ENCODE peak calls at places on chromosomes 12 and 14, in six cellular contexts. C is prostate gland; B is CD4-positive, alpha-beta memory T cell; S is Karpas-422; J is astrocyte; Q is fibroblast of lung. E is an unnamed sample. For H3K27me3, the result is how much of the 10 kb centered on the place peaks cover.

GRCh38 chr12:71236133-71236660 is 78.4 kb upstream of the TSPAN8 start:
- DNase-seq in C (no peak), B (no peak), S (no peak), J (no peak), Q (no peak), E (no peak)

GRCh38 chr12:57511588-57512325 is 8.6 kb downstream of the DDIT3 start:
- DNase-seq in C (no peak), B (no peak), S (no peak), J (no peak), Q (no peak), E (no peak)

GRCh38 chr14:75334191-75335051 is 55.8 kb downstream of the FOS start:
- DNase-seq in C (no peak), B (peak), S (no peak), J (no peak), Q (no peak), E (no peak)

GRCh38 chr12:105100998-105101397 is 6.5 kb upstream of the WASHC4 start:
- DNase-seq in C (no peak), B (no peak), S (no peak), J (no peak), Q (no peak), E (no peak)

GRCh38 chr14:65334765-65335411 is 77.6 kb upstream of the FUT8 start:
- DNase-seq in C (no peak), B (no peak), S (no peak), J (no peak), Q (no peak), E (no peak)

GRCh38 chr12:92444763-92445162 is 258.0 kb upstream of the PLEKHG7 start:
- DNase-seq in C (no peak), B (no peak), S (peak), J (no peak), Q (no peak), E (no peak)

GRCh38 chr12:103858953-103859601 is 18.0 kb upstream of the NT5DC3 start:
- DNase-seq in C (peak), B (no peak), S (no peak), J (peak), Q (peak), E (peak)

GRCh38 chr12:131033486-131033885 is 79.8 kb downstream of the ADGRD1 start:
- DNase-seq in C (no peak), B (no peak), S (no peak), J (no peak), Q (no peak), E (no peak)

GRCh38 chr12:92703777-92704176 is 988 bp downstream of the PLEKHG7 start:
- DNase-seq in C (no peak), B (no peak), S (no peak), J (no peak), Q (no peak), E (no peak)

GRCh38 chr12:53219116-53219955 is 12.3 kb upstream of the ITGB7 start:
- DNase-seq in C (no peak), B (peak), S (peak), J (peak), Q (peak), E (peak)

DNA sequence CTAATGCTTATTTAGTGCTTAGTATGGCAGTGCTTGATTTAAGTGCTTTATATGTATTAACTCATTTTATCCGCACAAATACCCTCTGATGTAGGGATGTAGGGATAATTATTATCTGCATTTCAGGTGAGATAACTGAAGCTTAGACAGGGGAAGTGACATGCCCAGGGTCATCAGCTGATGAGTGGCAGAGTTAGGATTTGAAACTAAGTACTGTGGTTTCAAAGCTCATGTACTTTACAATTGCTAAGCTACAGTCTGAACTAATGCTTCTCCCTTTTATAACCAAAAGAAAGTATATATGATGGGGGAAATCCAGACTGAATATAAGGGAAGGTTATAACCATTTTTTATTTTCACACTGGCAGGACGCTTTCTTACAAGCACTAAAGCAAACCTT is 229.6 kb upstream of the NAV3 start:
- DNase-seq in C (no peak), B (no peak), S (no peak), J (no peak), Q (no peak), E (no peak)
- H3K27me3 ChIP-seq in C (under half), B (under half), S (under half), J (under half), Q (under half), E (under half)

GRCh38 chr14:60510976-60511599 is 2.1 kb downstream of the SIX6 start:
- DNase-seq in C (no peak), B (no peak), S (no peak), J (no peak), Q (no peak), E (no peak)

GRCh38 chr14:60508363-60508706 is 611 bp upstream of the SIX6 start:
- DNase-seq in C (no peak), B (no peak), S (no peak), J (no peak), Q (no peak), E (no peak)

GRCh38 chr14:60508707-60509437 is at the start of gene SIX6:
- DNase-seq in C (no peak), B (no peak), S (no peak), J (peak), Q (peak), E (peak)

GRCh38 chr14:60509438-60510253 is 700 bp downstream of the SIX6 start:
- DNase-seq in C (no peak), B (no peak), S (no peak), J (no peak), Q (peak), E (no peak)

GRCh38 chr14:60510254-60510975 is 1.5 kb downstream of the SIX6 start:
- DNase-seq in C (no peak), B (no peak), S (no peak), J (no peak), Q (no peak), E (no peak)
- H3K27me3 ChIP-seq in C (under half), B (half or more), S (under half), J (half or more), Q (half or more), E (under half)

GRCh38 chr12:132593938-132594358 is 16.4 kb downstream of the LRCOL1 start:
- DNase-seq in C (peak), B (no peak), S (peak), J (peak), Q (peak), E (peak)

GRCh38 chr12:132596016-132596415 is 14.4 kb downstream of the LRCOL1 start:
- DNase-seq in C (no peak), B (no peak), S (no peak), J (peak), Q (peak), E (peak)

GRCh38 chr12:132595183-132595582 is 15.2 kb downstream of the LRCOL1 start:
- DNase-seq in C (no peak), B (no peak), S (no peak), J (no peak), Q (no peak), E (no peak)

GRCh38 chr12:132600048-132601032 is 10.0 kb downstream of the LRCOL1 start:
- DNase-seq in C (peak), B (peak), S (peak), J (peak), Q (peak), E (peak)

DNA sequence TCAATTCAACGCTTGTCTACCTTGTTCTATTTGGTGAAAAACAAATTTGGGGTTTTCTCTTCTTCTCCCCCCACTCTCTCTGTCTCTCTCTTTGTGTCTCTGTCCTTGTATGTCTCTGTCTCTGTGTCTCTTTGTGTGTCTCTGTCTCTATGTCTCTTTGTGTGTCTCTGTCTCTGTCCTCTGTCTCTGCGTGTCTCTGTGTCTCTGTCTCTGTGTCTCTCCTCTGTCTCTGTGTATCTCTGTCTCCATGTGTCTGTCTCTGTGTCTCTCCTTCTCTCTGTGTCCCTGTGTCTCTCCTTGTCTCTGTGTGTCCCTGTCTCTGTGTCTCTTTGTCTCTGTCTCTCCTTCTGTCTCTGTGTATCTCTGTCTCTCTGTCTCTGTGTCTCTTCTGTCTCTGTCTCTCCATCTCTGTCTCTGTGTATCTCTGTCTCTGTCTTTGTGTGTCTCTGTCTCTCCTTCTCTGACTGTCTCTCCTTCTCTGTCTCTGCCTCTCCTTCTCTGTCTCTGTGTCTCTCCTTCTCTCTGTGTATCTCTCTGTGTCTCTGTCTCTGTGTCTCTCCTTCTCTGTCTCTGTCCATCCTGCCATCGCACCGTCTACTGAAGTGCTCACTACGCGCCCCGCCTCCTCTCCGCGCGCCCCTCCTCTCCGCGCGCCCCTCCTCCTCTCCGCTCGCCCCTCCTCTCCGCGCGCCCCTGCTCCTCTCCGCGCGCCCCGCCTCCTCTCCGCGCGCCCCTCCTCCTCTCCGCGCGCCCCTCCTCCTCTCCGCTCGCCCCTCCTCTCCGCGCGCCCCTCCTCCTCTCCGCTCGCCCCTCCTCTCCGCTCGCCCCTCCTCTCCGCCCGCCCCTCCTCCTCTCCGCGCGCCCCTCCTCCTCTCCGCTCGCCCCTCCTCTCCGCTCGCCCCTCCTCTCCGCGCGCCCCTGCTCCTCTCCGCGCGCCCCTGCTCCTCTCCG is 12.8 kb downstream of the LRCOL1 start:
- DNase-seq in C (no peak), B (peak), S (peak), J (peak), Q (peak), E (peak)
- H3K27me3 ChIP-seq in C (under half), B (under half), S (under half), J (under half), Q (under half), E (under half)

DNA sequence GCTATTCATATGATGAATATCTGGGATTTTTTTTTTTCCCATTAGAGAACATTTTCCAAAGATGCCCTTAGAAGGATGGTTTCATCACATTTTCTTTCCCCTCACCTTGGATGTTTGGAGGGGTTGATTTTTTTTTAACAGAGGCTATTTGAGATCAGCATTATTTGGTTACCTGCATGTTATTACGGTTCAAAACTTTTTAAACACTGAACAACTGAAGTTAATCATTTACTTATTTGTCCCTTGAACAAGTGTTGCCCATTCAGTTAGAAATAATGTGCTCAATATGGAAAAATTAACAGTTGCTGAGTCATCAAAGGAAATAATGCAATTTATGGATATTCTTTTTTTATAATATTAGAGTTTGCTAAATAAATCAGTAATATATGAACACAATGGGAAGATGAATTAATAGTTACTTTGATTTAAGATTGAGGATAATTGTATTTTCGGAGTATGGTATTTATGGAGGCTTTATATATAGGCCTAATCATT is 26.7 kb downstream of the CNTN1 start:
- DNase-seq in C (no peak), B (no peak), S (no peak), J (no peak), Q (no peak), E (no peak)
- H3K27me3 ChIP-seq in C (under half), B (under half), S (under half), J (under half), Q (under half), E (under half)

GRCh38 chr12:113096675-113097461 is 38.7 kb downstream of the RASAL1 start:
- DNase-seq in C (no peak), B (no peak), S (no peak), J (no peak), Q (no peak), E (no peak)
- H3K27me3 ChIP-seq in C (under half), B (under half), S (under half), J (under half), Q (under half), E (under half)

DNA sequence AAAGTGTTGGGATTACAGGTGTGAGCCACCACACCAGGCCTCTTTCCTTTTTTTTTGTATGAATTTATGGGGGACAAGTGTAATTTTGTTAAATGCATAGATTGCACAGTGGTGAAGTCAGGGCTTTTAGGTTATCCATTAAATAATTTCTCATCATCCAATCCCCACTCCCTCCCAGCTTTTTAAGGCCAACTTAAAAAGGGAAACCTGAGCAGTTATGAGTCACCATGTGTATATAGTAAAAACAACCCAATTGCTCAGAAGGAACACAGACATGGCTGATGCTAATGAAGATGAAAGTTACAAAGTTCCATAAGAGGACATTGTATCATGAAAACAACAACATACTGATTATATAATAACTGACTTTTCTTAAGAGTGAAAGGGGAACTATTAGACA is 25.6 kb upstream of the ARID2 start:
- DNase-seq in C (no peak), B (no peak), S (no peak), J (peak), Q (peak), E (no peak)
- H3K27me3 ChIP-seq in C (under half), B (under half), S (under half), J (under half), Q (under half), E (under half)

DNA sequence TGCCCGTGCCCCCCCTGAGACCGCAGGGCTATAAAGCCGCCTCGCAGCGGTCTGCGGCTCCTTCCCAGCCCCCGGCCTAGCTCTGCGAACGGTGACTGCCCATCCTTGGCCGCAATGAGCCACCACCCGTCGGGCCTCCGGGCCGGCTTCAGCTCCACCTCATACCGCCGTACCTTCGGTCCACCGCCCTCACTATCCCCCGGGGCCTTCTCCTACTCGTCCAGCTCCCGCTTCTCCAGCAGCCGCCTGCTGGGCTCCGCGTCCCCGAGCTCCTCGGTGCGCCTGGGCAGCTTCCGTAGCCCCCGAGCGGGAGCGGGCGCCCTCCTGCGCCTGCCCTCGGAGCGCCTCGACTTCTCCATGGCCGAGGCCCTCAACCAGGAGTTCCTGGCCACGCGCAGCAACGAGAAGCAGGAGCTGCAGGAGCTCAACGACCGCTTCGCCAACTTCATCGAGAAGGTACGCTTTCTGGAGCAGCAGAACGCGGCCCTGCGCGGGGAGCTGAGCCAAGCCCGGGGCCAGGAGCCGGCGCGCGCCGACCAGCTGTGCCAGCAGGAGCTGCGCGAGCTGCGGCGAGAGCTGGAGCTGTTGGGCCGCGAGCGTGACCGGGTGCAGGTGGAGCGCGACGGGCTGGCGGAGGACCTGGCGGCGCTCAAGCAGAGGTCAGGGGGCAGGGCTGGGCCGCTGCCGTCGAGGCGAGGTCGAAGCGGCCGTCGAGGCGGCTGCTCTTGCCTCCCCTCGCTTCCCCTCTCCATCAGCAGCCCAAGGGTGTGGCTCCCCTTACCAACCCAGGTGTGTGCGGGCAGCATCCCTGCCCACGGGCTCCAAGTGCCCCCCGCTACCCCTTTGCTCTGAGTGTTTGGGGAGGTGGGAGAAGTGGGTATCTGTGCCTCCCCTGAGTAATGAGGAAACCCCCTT is at the start of gene PRPH:
- DNase-seq in C (no peak), B (no peak), S (no peak), J (no peak), Q (no peak), E (no peak)
- H3K27me3 ChIP-seq in C (under half), B (under half), S (under half), J (under half), Q (under half), E (under half)